ENCODE peak calls at places on chromosomes 7 and 10, in nine cellular contexts. A, J, Q, V, C, T, W, P and M are unnamed samples.

GRCh38 chr7:130273081-130273699 is 6.5 kb downstream of the CPA2 start:
- DNase-seq in W (peak), J (no peak), T (no peak), C (no peak), Q (no peak), V (no peak), A (peak), P (peak), M (no peak)

GRCh38 chr10:62934258-62934657 is 118.1 kb upstream of the EGR2 start:
- DNase-seq in V (peak), P (no peak), A (no peak), C (no peak), T (no peak), Q (no peak), J (no peak), W (peak), M (no peak)

GRCh38 chr7:11212080-11212711 is 238.5 kb downstream of the PHF14 start:
- DNase-seq in C (peak), P (peak), T (no peak), W (peak), A (peak), J (peak), V (no peak), Q (peak), M (no peak)

GRCh38 chr7:566100-566499 is 46.5 kb upstream of the PDGFA start:
- DNase-seq in P (no peak), Q (no peak), V (no peak), C (no peak), W (no peak), T (no peak), A (no peak), J (no peak), M (no peak)

GRCh38 chr7:158395349-158395748 is 192.3 kb downstream of the PTPRN2 start:
- DNase-seq in A (no peak), J (no peak), T (no peak), P (no peak), V (no peak), W (no peak), C (no peak), Q (no peak), M (no peak)

GRCh38 chr7:24290004-24290641 is 6.1 kb downstream of the NPY start:
- DNase-seq in T (no peak), Q (peak), V (no peak), J (no peak), W (no peak), C (peak), A (no peak), P (peak), M (peak)

GRCh38 chr7:135420786-135421185 is 89.1 kb downstream of the CNOT4 start:
- DNase-seq in W (no peak), V (no peak), T (no peak), C (no peak), P (no peak), Q (no peak), A (no peak), J (no peak), M (no peak)

GRCh38 chr10:77970869-77971803 is 44.6 kb upstream of the DLG5 start:
- DNase-seq in P (peak), C (no peak), T (peak), W (no peak), A (no peak), V (peak), Q (peak), J (peak), M (peak)

GRCh38 chr7:32155712-32156111 is 85.5 kb upstream of the PDE1C start:
- DNase-seq in A (no peak), W (no peak), T (no peak), J (no peak), Q (no peak), P (peak), C (no peak), V (no peak), M (peak)

GRCh38 chr7:44059219-44060090 is 5.9 kb downstream of the PGAM2 start:
- DNase-seq in C (peak), P (no peak), V (no peak), T (no peak), W (no peak), J (no peak), Q (no peak), A (no peak), M (no peak)

GRCh38 chr7:130912910-130913720 is 179.1 kb upstream of the KLF14 start:
- DNase-seq in A (no peak), P (peak), J (peak), Q (peak), C (peak), W (no peak), T (peak), V (peak), M (peak)

GRCh38 chr7:112985377-112985987 is 101.1 kb downstream of the GPR85 start:
- DNase-seq in W (no peak), V (no peak), Q (peak), C (no peak), A (no peak), T (peak), P (peak), J (no peak), M (no peak)

GRCh38 chr10:97810476-97810875 is 38.7 kb upstream of the SFRP5 start:
- DNase-seq in A (no peak), W (no peak), Q (no peak), V (no peak), T (no peak), P (no peak), J (no peak), C (no peak), M (peak)

DNA sequence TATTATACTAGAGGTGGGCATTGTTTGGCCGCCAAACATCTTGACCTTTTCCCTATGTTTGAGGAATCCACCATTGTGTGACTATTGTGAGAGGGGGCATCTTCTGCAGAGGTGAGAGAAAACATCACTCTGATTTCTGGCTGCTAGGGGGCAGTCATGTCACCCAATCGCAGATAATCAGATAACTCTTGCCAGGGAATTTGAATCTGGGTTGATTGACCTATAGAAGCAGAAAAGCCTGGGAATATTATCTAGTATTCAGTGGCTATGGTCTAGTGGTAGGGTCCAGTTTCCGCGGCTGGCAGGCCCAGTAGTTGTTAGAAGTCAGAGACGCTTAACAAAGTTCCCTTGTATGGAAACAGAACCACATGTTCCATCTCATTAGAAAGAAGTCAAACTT is 808.5 kb downstream of the PHTF2 start:
- DNase-seq in Q (no peak), P (no peak), C (no peak), J (no peak), W (no peak), A (no peak), T (no peak), V (no peak), M (no peak)
- TF ChIP-seq CTCF in Q (peak), P (peak), C (no peak), J (peak), W (peak), A (peak), T (peak), V (no peak), M (peak)

GRCh38 chr10:69123306-69123746 is 652 bp upstream of the VPS26A start:
- DNase-seq in T (peak), W (no peak), P (peak), C (no peak), J (peak), V (no peak), A (no peak), Q (peak), M (peak)
- TF ChIP-seq CTCF in T (no peak), W (no peak), P (peak), C (no peak), J (no peak), V (no peak), A (peak), Q (peak), M (peak)

GRCh38 chr10:72124984-72125383 is 36.6 kb upstream of the SPOCK2 start:
- DNase-seq in C (no peak), P (peak), W (no peak), A (no peak), Q (peak), J (no peak), T (peak), V (no peak), M (no peak)
- TF ChIP-seq CTCF in C (no peak), P (no peak), W (no peak), A (no peak), Q (no peak), J (no peak), T (no peak), V (no peak), M (no peak)

DNA sequence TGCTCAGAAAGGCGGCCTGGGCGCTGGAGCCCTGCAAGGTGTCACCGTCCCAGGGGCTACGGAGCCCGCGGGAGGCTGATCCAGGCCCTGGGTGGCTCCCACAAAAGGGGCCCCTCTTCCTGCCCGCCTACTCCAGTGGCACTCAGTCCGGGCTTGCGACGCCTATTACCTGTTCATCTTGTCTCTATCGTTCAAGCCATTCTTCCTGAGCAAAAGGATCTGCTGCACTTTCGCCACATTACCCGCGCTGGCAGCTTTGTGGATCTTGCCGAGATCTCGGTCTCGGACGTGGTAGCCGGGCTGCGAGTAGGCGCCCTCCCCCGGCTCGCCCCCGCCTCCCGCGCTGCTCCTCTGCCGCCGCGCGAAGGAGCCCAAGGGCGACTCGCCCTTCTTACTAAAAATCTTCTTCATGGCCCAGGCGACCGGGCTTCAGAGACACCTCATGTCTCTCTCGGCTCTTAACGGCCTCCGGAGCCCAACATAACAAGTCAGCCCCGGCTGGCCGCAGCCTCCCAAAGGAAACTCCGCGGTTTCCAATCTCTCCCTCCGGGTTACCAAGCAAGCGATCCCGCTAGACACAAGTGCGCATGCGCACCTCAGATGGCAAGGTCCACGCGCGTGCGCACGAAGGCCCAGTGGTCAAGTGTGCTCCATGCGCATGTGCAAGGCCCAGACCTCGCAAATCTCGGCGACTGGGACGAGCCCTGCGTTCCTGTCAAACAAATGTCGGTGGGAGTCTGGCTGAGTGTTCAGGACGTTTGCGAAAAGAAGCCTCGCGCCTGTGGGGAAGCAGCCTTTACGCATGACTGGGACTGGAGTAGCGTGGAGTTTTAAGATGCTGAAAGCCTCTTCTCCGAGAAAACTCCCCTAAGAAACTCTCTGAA is at the start of gene ANKRD26:
- DNase-seq in Q (peak), C (peak), T (peak), V (peak), P (peak), J (peak), W (peak), A (peak), M (peak)
- TF ChIP-seq CTCF in Q (no peak), C (no peak), T (no peak), V (no peak), P (no peak), J (no peak), W (peak), A (no peak), M (no peak)